ENCODE peak calls at places on chromosomes 5 and 9, in four cellular contexts. V, W, R and H are unnamed samples.

GRCh38 chr5:178625679-178626483 is 969 bp downstream of the CLK4 start:
- DNase-seq in R (no peak), V (peak), W (peak), H (no peak)

GRCh38 chr9:134887686-134888602 is 7.3 kb downstream of the FCN2 start:
- DNase-seq in W (no peak), R (no peak), V (no peak), H (no peak)

GRCh38 chr9:14349141-14349817 is 35.3 kb upstream of the NFIB start:
- DNase-seq in R (no peak), V (no peak), W (peak), H (no peak)

GRCh38 chr9:17134843-17135577 is at the start of gene CNTLN:
- DNase-seq in R (peak), W (peak), V (peak), H (no peak)

GRCh38 chr9:14345586-14346237 is 31.8 kb upstream of the NFIB start:
- DNase-seq in V (no peak), R (no peak), W (peak), H (no peak)

GRCh38 chr9:16458696-16459420 is 411.6 kb downstream of the BNC2 start:
- DNase-seq in V (no peak), R (no peak), W (no peak), H (peak)

GRCh38 chr5:42579320-42579719 is 156.1 kb downstream of the GHR start:
- DNase-seq in R (no peak), V (no peak), W (no peak), H (no peak)

GRCh38 chr9:75960561-75960960 is 70.1 kb downstream of the PCSK5 start:
- DNase-seq in W (no peak), R (no peak), V (no peak), H (no peak)

GRCh38 chr5:39716532-39716971 is 291.8 kb upstream of the DAB2 start:
- DNase-seq in R (peak), V (peak), W (peak), H (no peak)

GRCh38 chr9:115008536-115008935 is 78.1 kb upstream of the TNFSF8 start:
- DNase-seq in V (peak), W (no peak), R (no peak), H (no peak)

GRCh38 chr9:4716163-4716562 is 24.8 kb downstream of the AK3 start:
- DNase-seq in V (no peak), W (no peak), R (no peak), H (no peak)

GRCh38 chr9:84697494-84698114 is 28.1 kb downstream of the NTRK2 start:
- DNase-seq in W (peak), R (peak), V (peak), H (no peak)
- TF ChIP-seq PBX3 in W (no peak), R (no peak), V (no peak), H (no peak)

DNA sequence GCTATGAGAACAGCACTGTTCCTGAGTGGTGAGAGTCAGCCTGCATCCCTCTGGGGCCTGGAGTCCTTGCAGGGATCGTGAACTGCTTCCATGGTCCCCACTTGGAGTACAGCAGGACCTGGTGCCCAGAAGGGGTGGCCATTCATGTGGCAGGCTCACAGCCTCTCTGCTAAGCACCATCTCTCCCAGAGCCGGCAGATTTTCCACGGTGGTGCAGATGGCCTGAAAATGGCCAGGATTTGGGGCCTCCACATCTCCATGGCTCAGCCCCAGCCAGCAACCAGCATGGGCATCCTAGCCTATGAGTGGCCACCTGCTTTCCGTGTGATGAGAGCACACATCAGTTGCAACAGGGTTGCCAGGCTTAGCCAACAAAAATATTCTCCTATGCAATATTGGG is 33.9 kb upstream of the SEMA4D start:
- DNase-seq in R (no peak), V (no peak), W (no peak), H (no peak)
- TF ChIP-seq PBX3 in R (no peak), V (no peak), W (no peak), H (no peak)

DNA sequence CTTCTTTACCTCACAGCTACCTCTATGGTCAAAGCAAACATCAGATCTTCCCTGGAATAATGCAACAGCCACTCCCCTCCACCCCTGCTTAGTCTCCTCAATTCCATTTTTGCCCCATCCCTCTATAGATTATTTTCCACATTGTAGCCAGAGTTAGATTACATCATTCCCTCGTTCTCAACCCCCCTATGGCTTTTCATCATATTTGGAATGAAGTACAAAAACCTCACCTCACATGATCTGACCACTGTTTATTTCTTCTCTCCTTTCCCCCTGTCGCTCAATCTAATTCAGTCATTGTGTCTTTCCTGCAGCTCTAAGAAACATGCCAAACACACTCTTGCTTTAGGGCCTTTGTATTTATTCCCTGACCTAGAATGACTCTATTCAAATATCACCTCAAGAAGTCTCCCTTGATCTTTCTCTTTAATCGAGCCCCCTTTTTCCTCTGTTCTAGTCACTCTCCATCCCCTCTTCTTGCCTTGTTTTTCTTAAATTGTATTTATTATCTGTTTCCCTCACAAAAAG is 22.6 kb upstream of the HK3 start:
- DNase-seq in V (no peak), W (no peak), R (no peak), H (no peak)
- TF ChIP-seq PBX3 in V (no peak), W (no peak), R (no peak), H (no peak)

DNA sequence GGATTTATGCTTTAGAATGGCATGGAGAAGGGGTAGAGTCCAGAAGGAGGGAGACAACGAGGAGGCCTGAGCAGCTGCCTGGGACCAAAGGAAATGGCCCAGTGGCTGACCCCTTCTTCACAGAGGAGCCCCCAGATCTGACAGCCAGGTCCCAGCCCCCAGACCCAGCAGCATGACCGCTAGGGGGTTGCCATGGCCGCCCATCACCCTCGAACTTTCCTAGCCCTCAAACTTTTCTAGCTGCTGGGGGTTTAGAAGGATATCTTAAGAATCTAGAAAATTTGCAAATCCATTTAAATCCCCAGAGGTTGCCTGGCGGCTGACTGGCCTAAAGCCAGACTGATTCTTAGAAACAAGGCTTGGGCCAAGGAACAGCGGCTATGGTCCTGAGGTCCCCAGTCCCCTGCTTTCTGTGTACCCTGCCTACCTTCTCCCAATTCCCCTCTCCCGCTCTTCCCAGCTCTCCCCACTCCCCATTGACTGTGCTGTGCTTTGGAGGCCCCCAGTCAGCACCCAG is 969 bp downstream of the PDGFRB start:
- DNase-seq in V (no peak), R (no peak), W (no peak), H (no peak)
- TF ChIP-seq PBX3 in V (no peak), R (no peak), W (no peak), H (no peak)

GRCh38 chr5:164498393-164498792 is 993.0 kb downstream of the MAT2B start:
- DNase-seq in W (no peak), R (no peak), V (no peak), H (no peak)

GRCh38 chr5:164500856-164501255 is 995.4 kb downstream of the MAT2B start:
- DNase-seq in V (no peak), W (no peak), R (no peak), H (no peak)

GRCh38 chr5:164501344-164501743 is 995.9 kb downstream of the MAT2B start:
- DNase-seq in W (no peak), R (no peak), V (no peak), H (no peak)

GRCh38 chr5:164505791-164506190 is 1000.4 kb downstream of the MAT2B start:
- DNase-seq in V (no peak), W (peak), R (no peak), H (no peak)

GRCh38 chr5:164504141-164504772 is 998.8 kb downstream of the MAT2B start:
- DNase-seq in V (peak), R (peak), W (peak), H (peak)
- TF ChIP-seq PBX3 in V (no peak), R (no peak), W (peak), H (no peak)